ENCODE peak calls at places on chromosomes 7 and 10, in seven cellular contexts. Z is ovary, J is fibroblast of pulmonary artery, S is kidney, B is astrocyte of the spinal cord, W is dorsolateral prefrontal cortex, N is retinal pigment epithelial cell. F is an unnamed sample.

GRCh38 chr10:75038335-75038734 is 73.1 kb upstream of the SAMD8 start:
- DNase-seq in J (peak), B (peak), S (no peak), W (no peak), Z (peak), N (peak), F (peak)

GRCh38 chr10:35822316-35822715 is 180.2 kb upstream of the FZD8 start:
- DNase-seq in B (peak), Z (peak), W (peak), N (peak), J (peak), S (peak), F (peak)

GRCh38 chr7:51255536-51256243 is 60.9 kb downstream of the COBL start:
- DNase-seq in Z (no peak), J (no peak), W (no peak), S (no peak), N (no peak), B (no peak), F (no peak)

GRCh38 chr10:85524001-85524400 is 842.6 kb downstream of the GRID1 start:
- DNase-seq in B (no peak), Z (no peak), N (no peak), S (no peak), J (no peak), W (no peak), F (no peak)

GRCh38 chr10:95242581-95243317 is 48.1 kb downstream of the PDLIM1 start:
- DNase-seq in W (no peak), Z (no peak), N (no peak), J (peak), S (no peak), B (peak), F (peak)

GRCh38 chr10:70169661-70170364 is 501 bp downstream of the SAR1A start:
- DNase-seq in B (no peak), Z (peak), W (no peak), J (no peak), N (no peak), S (no peak), F (no peak)

GRCh38 chr7:34041716-34042115 is 136.4 kb downstream of the BMPER start:
- DNase-seq in Z (no peak), S (no peak), J (no peak), B (no peak), N (no peak), W (no peak), F (no peak)

GRCh38 chr7:95684505-95684904 is 87.8 kb upstream of the DYNC1I1 start:
- DNase-seq in B (no peak), W (no peak), N (no peak), Z (no peak), J (peak), S (no peak), F (no peak)

GRCh38 chr7:122225874-122226273 is 78.7 kb downstream of the FEZF1 start:
- DNase-seq in S (no peak), N (no peak), B (no peak), W (no peak), J (no peak), Z (no peak), F (no peak)

GRCh38 chr10:14386202-14386593 is 55.5 kb upstream of the FRMD4A start:
- DNase-seq in J (peak), W (no peak), Z (no peak), N (peak), B (peak), S (no peak), F (peak)

GRCh38 chr10:26881600-26882331 is 21.0 kb upstream of the ABI1 start:
- DNase-seq in J (peak), S (no peak), N (no peak), Z (no peak), W (no peak), B (peak), F (peak)

DNA sequence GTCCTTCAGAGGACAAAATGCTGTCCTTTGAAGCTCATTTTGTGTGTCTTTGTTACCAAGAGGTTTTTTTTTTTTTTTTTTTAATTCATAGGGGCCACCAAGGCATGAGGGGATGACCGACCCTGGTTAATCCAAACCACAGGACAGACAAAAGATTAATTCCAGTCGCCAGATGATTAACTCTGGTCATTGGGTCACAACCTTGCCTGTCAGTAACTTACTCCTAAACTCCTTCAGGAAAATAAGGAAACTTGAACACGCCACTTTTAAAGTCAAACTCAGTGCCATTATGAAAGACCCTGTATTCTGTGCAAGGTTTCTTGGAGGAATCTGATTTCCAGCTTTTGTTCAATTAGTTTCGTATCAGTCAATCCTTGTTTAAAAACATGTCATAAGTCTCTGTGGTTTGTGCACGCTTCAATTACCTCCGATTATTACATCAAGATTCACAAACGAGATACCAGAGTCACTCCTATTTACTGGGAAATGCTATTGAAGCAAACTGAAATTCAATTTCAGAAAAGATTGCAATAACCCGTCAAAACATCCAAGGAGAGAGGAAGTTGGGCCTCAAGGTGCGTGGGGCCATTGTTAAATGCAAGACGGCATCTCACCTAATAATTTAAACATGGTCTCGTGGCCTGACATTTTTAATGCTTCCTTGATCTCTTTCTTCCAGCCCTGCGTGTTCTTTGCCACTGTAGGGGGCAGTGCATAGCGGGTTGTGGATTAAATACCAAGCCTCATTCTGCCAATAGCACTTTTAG is 44.0 kb downstream of the NRP1 start:
- DNase-seq in N (peak), B (no peak), J (no peak), S (no peak), Z (no peak), W (no peak), F (no peak)
- TF ChIP-seq CTCF in N (peak), B (peak), J (peak), S (no peak), Z (no peak), W (no peak), F (no peak)

DNA sequence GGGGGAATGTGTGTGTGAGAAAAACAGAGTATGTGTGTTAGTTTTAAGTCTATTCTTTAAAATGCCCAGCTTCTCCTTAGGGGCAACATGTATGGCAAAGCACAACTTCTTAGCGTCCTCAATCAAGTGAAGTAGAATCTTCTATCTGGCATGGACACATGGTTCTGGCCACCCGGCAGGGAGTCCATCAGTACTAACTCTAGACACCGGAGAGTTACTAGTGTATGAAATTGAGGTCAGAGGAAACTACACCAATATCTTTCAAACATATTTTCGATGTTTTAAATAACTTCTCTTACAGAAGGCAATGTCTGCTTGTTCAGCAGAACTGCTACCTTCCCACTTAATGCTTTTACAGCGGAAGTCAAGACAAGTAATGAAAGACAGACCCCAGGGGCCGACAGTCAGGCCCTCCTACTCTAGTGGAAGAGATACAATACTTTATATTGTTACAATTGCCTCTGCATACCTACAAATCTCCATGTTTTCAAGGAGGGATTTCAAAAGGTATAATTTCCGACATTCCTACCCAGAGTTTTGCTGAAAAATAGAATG is 89.8 kb downstream of the RNF216 start:
- DNase-seq in W (no peak), Z (no peak), S (no peak), N (no peak), J (peak), B (peak), F (no peak)
- H3K4me3 ChIP-seq in W (no peak), Z (no peak), S (no peak), N (no peak), J (no peak), B (no peak), F (no peak)

GRCh38 chr7:42385912-42386311 is 148.9 kb upstream of the GLI3 start:
- DNase-seq in J (peak), W (no peak), B (no peak), N (no peak), Z (no peak), S (no peak), F (no peak)
- TF ChIP-seq CTCF in J (no peak), W (peak), B (peak), N (peak), Z (no peak), S (no peak), F (no peak)

GRCh38 chr10:101141622-101142532 is 10.8 kb downstream of the TLX1 start:
- DNase-seq in J (peak), B (peak), W (peak), N (peak), Z (peak), S (peak), F (peak)

GRCh38 chr10:101140950-101141621 is 10.0 kb downstream of the TLX1 start:
- DNase-seq in B (no peak), N (no peak), J (no peak), S (no peak), Z (no peak), W (no peak), F (no peak)

GRCh38 chr10:101138788-101139420 is 7.8 kb downstream of the TLX1 start:
- DNase-seq in Z (no peak), J (no peak), B (no peak), S (no peak), N (no peak), W (no peak), F (no peak)

GRCh38 chr10:101139421-101139911 is 8.4 kb downstream of the TLX1 start:
- DNase-seq in Z (no peak), J (peak), W (no peak), N (no peak), S (no peak), B (no peak), F (no peak)

DNA sequence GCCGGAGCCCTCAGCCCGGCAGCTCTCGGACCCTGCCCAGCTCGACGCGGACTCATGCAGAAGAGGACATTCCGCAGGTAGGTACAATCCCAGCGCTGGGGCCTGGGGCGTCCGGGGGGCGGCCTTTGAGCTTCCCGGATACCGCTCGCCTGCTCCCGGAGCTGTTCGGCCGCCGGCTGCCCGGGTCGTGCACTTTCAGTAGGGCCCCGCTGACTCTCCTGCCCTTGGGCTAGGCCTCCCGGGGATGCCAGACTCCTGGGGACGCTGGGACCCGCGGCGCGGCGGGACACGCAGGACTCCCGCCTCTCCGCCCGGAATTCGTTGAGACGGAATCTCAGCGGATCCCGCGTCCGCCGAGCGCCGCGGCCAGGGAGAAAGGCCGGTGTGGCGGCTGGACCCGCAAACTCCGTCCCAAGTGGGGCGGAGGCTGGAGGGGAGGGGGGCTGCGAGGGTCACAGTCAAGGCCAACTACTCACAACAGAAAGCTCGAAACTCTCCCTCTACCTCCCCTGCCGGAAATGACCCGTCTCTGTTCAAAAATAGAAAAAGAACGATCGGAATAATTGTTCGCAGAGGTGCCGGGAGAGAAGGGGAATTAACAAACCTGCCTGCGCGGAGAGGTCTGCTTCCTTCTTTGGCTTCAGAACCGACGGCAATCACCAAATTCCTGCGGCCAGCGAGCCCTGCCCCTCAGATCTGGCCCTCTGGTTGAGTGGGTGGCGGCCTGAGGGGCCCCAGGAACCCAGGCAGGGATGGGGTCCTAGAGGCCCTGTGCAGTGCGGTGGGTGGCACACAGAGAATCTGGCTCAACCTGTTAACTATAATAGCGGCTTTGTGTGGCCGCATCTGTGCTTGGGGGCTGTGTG is 9.2 kb downstream of the TLX1 start:
- DNase-seq in S (peak), Z (no peak), J (no peak), B (no peak), W (no peak), N (no peak), F (no peak)
- H3K4me3 ChIP-seq in S (no peak), Z (no peak), J (no peak), B (no peak), W (no peak), N (no peak), F (no peak)

GRCh38 chr7:155844019-155844453 is 31.8 kb upstream of the SHH start:
- DNase-seq in Z (no peak), N (no peak), W (no peak), S (peak), B (no peak), J (no peak), F (no peak)
- TF ChIP-seq CTCF in Z (no peak), N (no peak), W (no peak), S (peak), B (no peak), J (no peak), F (no peak)

DNA sequence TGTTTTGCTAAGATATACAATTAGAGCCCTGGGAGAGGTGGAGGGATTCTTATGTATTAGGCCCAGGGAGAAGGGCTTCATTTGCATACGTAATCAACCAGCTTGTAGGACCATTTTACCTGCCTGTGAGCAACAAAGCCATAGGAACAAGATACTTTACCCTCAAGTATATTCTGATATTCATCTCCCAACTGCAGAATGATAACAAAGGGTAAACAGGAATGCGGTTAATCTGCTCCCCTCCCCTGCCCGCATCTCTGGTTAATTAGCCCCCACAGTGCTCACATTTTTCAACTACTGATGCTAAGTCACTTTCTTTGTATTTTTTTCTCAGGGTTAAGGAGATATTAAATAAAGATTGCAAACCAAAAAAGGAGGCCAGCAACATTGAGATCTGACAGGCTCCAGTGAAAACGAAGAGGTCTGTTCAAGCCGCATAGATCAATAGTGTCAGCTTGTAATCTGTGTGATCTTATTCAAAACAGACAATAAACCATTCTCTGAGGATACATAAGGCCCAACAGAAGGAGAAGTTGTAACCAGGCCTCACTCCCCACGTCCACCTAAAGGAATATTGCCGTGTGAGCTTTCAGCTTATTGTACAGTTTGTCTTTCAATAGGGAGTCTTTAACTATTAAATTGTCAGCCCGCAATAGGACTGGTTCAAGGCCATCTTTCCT is 203.4 kb downstream of the RAPGEF5 start:
- DNase-seq in W (no peak), B (no peak), J (no peak), N (no peak), S (no peak), Z (no peak), F (no peak)
- H3K4me3 ChIP-seq in W (no peak), B (no peak), J (no peak), N (no peak), S (no peak), Z (no peak), F (no peak)

DNA sequence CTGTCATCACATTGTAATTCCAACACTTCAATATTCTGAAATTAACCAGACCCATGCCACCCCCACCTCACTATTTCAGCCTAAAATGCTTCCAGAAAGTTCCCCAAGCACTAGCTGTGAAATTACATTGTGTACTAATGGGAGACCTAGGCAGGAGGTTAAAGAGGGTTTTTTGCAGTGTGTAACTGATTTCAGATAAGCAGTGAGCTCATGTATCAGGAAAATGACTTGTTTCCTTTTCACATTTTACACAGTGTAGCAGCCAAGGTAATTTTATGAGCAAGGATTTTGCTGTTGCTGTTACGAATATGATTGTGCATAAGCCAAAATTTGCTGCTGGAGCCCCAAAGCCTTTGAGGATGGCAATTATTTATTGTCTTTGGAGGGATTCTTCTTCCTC is 129.0 kb downstream of the INHBA start:
- DNase-seq in Z (no peak), S (no peak), B (no peak), N (no peak), W (no peak), J (peak), F (no peak)
- TF ChIP-seq CTCF in Z (no peak), S (no peak), B (no peak), N (no peak), W (no peak), J (no peak), F (no peak)

DNA sequence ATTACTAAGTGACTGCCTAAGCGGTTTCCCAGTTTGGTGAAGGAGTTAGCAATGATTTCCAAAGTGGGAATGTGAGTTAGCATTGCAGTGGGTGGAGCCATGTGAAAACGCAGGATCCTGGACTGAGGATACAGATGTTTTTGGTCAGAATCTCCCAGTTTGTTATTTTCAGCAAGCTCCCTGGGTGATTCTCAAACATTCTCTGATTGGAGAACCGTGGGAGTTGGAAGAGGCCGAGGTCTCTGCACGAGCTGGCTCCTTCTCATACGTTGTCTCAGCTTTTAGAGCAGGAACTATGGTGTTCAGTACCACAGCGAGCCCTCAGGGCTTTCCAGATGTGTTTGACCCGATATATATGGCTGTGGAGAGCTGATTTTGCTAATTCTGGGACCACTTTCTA is 396.6 kb upstream of the NPVF start:
- DNase-seq in Z (peak), W (no peak), S (peak), B (no peak), J (peak), N (no peak), F (no peak)
- H3K4me3 ChIP-seq in Z (no peak), W (no peak), S (no peak), B (no peak), J (no peak), N (no peak), F (no peak)

GRCh38 chr7:133026210-133026859 is 55.6 kb downstream of the CHCHD3 start:
- DNase-seq in W (no peak), S (no peak), N (no peak), J (no peak), Z (no peak), B (no peak), F (no peak)
- TF ChIP-seq CTCF in W (no peak), S (no peak), N (no peak), J (no peak), Z (no peak), B (no peak), F (no peak)

GRCh38 chr10:8051109-8051781 is 3.2 kb upstream of the GATA3 start:
- DNase-seq in S (no peak), W (no peak), J (no peak), N (no peak), Z (no peak), B (no peak), F (no peak)
- H3K4me3 ChIP-seq in S (peak), W (no peak), J (no peak), N (no peak), Z (no peak), B (no peak), F (no peak)

F was measured in foreskin fibroblast.